ENCODE peak calls at places on chromosome 15, in nine cellular contexts. G, Q, C, S, R, O, N, B and P are unnamed samples. For H3K9me3, the result is how much of the 10 kb centered on the place peaks cover.

GRCh38 chr15:99433026-99433756 is 132.6 kb upstream of the MEF2A start:
- DNase-seq in G (no peak), Q (no peak), C (peak), S (peak), R (no peak), O (no peak), N (peak), B (no peak), P (no peak)

GRCh38 chr15:62972814-62973213 is 69.7 kb upstream of the TPM1 start:
- DNase-seq in G (no peak), Q (no peak), C (no peak), S (no peak), R (peak), O (no peak), N (no peak), B (no peak), P (no peak)

GRCh38 chr15:82137261-82137660 is 91.4 kb upstream of the MEX3B start:
- DNase-seq in G (no peak), Q (no peak), C (no peak), S (no peak), R (peak), O (no peak), N (no peak), B (no peak), P (no peak)

GRCh38 chr15:77503240-77503639 is 82.6 kb downstream of the HMG20A start:
- DNase-seq in G (no peak), Q (no peak), C (no peak), S (no peak), R (no peak), O (peak), N (no peak), B (no peak), P (no peak)

GRCh38 chr15:75720787-75721461 is 8.3 kb upstream of the CSPG4 start:
- DNase-seq in G (no peak), Q (no peak), C (peak), S (no peak), R (peak), O (no peak), N (peak), B (peak), P (no peak)

GRCh38 chr15:83178387-83178786 is 29.2 kb downstream of the HDGFL3 start:
- DNase-seq in G (no peak), Q (no peak), C (no peak), S (no peak), R (no peak), O (no peak), N (no peak), B (no peak), P (no peak)

GRCh38 chr15:101029971-101030661 is 111.0 kb downstream of the LRRK1 start:
- DNase-seq in G (no peak), Q (peak), C (peak), S (peak), R (no peak), O (no peak), N (peak), B (no peak), P (peak)

GRCh38 chr15:61659571-61660190 is 400.6 kb downstream of the VPS13C start:
- DNase-seq in G (no peak), Q (no peak), C (no peak), S (no peak), R (peak), O (no peak), N (no peak), B (no peak), P (no peak)

GRCh38 chr15:63857459-63857856 is 23.7 kb upstream of the HERC1 start:
- DNase-seq in G (no peak), Q (no peak), C (no peak), S (peak), R (peak), O (no peak), N (no peak), B (no peak), P (no peak)

GRCh38 chr15:78675206-78675605 is 34.2 kb upstream of the CHRNB4 start:
- DNase-seq in G (no peak), Q (no peak), C (no peak), S (no peak), R (no peak), O (no peak), N (no peak), B (no peak), P (no peak)

GRCh38 chr15:100147828-100148227 is 193.9 kb downstream of the ADAMTS17 start:
- DNase-seq in G (no peak), Q (no peak), C (no peak), S (no peak), R (peak), O (no peak), N (no peak), B (no peak), P (no peak)

GRCh38 chr15:41981373-41982132 is 9.2 kb upstream of the EHD4 start:
- DNase-seq in G (no peak), Q (no peak), C (no peak), S (no peak), R (no peak), O (no peak), N (no peak), B (no peak), P (no peak)

GRCh38 chr15:64944961-64945360 is 33.3 kb downstream of the ANKDD1A start:
- DNase-seq in G (no peak), Q (no peak), C (no peak), S (no peak), R (no peak), O (no peak), N (no peak), B (no peak), P (no peak)

GRCh38 chr15:96038650-96039049 is 291.9 kb upstream of the NR2F2 start:
- DNase-seq in G (no peak), Q (no peak), C (no peak), S (no peak), R (peak), O (no peak), N (no peak), B (no peak), P (no peak)

GRCh38 chr15:48337626-48338025 is 6.4 kb downstream of the DUT start:
- DNase-seq in G (no peak), Q (no peak), C (no peak), S (no peak), R (no peak), O (no peak), N (no peak), B (no peak), P (no peak)

GRCh38 chr15:32898414-32898813 is 180.6 kb downstream of the GREM1 start:
- DNase-seq in G (no peak), Q (no peak), C (no peak), S (no peak), R (no peak), O (no peak), N (no peak), B (no peak), P (no peak)

GRCh38 chr15:88664151-88664778 is 25.4 kb downstream of the ISG20 start:
- DNase-seq in G (no peak), Q (no peak), C (no peak), S (no peak), R (no peak), O (no peak), N (no peak), B (no peak), P (no peak)

GRCh38 chr15:60387321-60387720 is 10.5 kb downstream of the ANXA2 start:
- DNase-seq in G (no peak), Q (no peak), C (no peak), S (no peak), R (no peak), O (no peak), N (no peak), B (no peak), P (no peak)

GRCh38 chr15:97691799-97692198 is 268.7 kb upstream of the ARRDC4 start:
- DNase-seq in G (no peak), Q (no peak), C (no peak), S (no peak), R (no peak), O (no peak), N (no peak), B (no peak), P (no peak)

GRCh38 chr15:45378149-45378912 is at the start of gene GATM:
- DNase-seq in G (peak), Q (peak), C (peak), S (peak), R (peak), O (no peak), N (peak), B (peak), P (peak)

GRCh38 chr15:41801185-41801584 is 26.7 kb upstream of the JMJD7 start:
- DNase-seq in G (no peak), Q (no peak), C (no peak), S (no peak), R (no peak), O (no peak), N (no peak), B (no peak), P (no peak)

GRCh38 chr15:26891448-26891881 is 24.6 kb downstream of the GABRA5 start:
- DNase-seq in G (no peak), Q (no peak), C (no peak), S (peak), R (peak), O (peak), N (peak), B (no peak), P (no peak)

GRCh38 chr15:74203914-74204431 is 1.4 kb upstream of the STRA6 start:
- DNase-seq in G (peak), Q (peak), C (no peak), S (no peak), R (peak), O (no peak), N (peak), B (no peak), P (peak)
- H3K4me3 ChIP-seq in G (no peak), Q (no peak), C (no peak), S (no peak), R (no peak), O (no peak), N (peak), B (no peak), P (no peak)

DNA sequence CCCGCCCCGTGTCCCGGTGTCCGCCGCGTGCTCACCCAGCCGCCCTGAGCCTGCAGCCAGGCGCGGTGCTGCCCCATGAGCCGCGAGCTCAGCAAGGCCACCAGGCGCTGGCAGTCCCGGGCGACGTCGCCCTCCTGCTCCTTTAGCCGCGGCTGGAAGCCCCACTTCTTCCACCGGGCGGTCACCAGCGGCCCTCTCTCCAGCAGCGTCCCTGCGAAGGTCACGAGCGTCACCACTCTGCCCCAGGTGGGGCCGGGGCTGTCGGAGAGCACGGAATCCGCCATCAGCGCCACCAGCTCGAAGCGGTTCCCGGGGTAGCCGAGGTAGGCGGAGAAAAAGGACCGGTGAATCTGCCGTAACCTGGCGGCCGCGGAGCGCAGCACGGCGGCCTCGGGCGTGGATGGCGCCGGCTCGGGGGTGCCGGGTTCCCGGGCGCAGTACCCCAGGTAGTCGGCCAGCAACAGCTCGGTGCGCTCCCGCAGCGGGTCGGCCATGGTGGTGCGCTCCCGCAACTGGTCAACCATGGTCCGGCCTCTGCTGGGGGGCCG is 298 bp downstream of the BCL2L10 start:
- DNase-seq in G (no peak), Q (no peak), C (no peak), S (no peak), R (no peak), O (peak), N (no peak), B (peak), P (no peak)
- TF ChIP-seq CTCF in G (no peak), Q (no peak), C (no peak), S (no peak), R (no peak), O (no peak), N (no peak), B (no peak), P (no peak)

GRCh38 chr15:25176991-25177954 is 222.5 kb downstream of the SNRPN start:
- DNase-seq in G (no peak), Q (peak), C (peak), S (peak), R (no peak), O (no peak), N (peak), B (peak), P (no peak)
- H3K9me3 ChIP-seq in G (under half), Q (under half), C (under half), S (under half), R (under half), O (half or more), N (under half), B (under half), P (half or more)

DNA sequence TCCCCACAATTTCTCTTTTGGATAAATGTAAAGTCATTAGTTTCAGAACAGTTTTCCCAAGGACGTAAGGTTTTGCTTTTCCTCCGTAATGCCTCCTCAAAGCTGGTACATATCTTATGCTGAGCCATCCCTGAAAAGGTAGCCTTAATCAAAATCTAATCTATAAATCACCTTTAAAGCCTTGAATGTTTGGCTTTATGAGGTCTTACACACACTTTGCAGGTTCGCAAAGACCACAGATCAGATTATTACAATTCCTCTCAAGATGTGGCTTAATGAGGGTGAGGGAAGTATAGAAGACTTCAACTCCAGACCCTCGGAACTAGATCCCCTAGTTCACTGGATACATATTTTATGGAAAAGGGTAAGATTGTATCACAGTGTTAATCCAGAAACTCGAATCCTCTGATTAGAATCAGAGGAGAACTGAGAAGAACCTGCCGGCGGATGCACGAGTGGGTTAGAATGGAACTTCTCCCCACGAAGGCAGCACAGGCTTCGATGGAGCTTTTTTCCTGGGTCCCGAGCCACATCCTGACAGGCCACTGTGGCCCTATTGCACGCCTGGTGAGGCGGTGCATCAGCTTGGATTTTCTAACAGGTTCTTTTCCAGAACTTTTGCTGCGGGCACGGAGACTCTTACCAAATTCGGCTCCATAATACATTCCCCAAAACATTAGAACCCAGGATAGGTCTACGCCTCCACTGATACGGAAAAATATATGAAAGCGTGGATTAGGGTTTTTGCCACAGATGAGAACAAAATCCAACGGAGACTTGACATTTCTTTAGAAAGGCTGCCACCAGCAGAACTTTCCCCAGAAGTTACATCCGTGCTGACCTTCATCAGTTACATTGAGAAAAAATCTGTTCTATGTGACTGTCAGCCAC is 1.2 kb downstream of the CTXND1 start:
- DNase-seq in G (no peak), Q (no peak), C (no peak), S (no peak), R (no peak), O (no peak), N (no peak), B (no peak), P (no peak)
- H3K4me3 ChIP-seq in G (peak), Q (no peak), C (no peak), S (peak), R (peak), O (peak), N (no peak), B (peak), P (peak)

DNA sequence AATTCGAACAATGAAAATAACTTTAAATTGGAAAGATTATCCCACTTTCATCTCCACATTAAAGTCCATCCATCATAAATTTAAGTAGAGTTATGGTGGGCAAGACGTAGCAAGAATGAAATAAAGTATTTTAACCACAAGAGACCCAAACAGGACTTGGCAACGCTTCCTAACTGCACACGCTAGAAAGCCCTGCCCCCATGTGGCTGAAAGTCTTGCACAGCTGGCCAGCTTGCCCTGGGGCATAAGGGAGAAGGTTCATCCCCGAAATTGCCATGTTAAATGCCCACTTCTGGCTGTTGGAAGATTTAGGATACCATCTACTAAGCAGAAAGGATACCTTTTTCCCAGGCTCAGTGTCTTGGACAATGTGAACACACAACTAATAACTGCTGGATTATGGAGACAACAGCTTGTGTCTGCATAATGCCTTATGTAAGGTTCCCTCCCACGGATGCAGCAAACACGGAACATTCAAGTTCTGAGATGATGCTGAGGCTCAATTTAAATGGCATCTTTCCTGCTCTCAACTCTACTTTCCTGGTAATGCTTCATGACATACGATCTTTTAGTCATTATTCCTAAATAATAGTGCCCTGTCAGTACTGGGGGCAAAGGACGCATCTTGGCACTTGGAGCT is 116.6 kb upstream of the TJP1 start:
- DNase-seq in G (no peak), Q (no peak), C (no peak), S (no peak), R (no peak), O (peak), N (no peak), B (no peak), P (no peak)
- TF ChIP-seq CTCF in G (no peak), Q (no peak), C (peak), S (peak), R (peak), O (peak), N (peak), B (no peak), P (no peak)